ENCODE peak calls at places on chromosomes 7 and 10, in seven cellular contexts. G, N, X, Z, W, S and J are unnamed samples.

GRCh38 chr10:97509120-97509670 is 10.5 kb downstream of the UBTD1 start:
- DNase-seq in Z (no peak), G (no peak), W (no peak), N (no peak), S (no peak), X (no peak), J (no peak)

GRCh38 chr7:94584113-94584512 is 71.8 kb downstream of the SGCE start:
- DNase-seq in S (peak), Z (peak), N (peak), G (no peak), W (no peak), X (no peak), J (no peak)

GRCh38 chr7:75048435-75049379 is 24.9 kb downstream of the RCC1L start:
- DNase-seq in N (no peak), S (no peak), G (no peak), W (no peak), Z (peak), X (no peak), J (no peak)

GRCh38 chr7:130486114-130486962 is 5.5 kb upstream of the MEST start:
- DNase-seq in G (peak), N (no peak), Z (no peak), S (peak), W (peak), X (peak), J (peak)

GRCh38 chr10:43038783-43039628 is 37.9 kb upstream of the RET start:
- DNase-seq in S (no peak), W (no peak), G (no peak), N (no peak), Z (no peak), X (no peak), J (no peak)

GRCh38 chr7:159143780-159144755 is 599 bp downstream of the VIPR2 start:
- DNase-seq in S (no peak), N (no peak), Z (peak), W (peak), X (no peak), G (no peak), J (no peak)

GRCh38 chr10:100895896-100896295 is 16.9 kb upstream of the SLF2 start:
- DNase-seq in S (no peak), N (no peak), W (no peak), X (no peak), Z (no peak), G (no peak), J (no peak)

GRCh38 chr10:66307826-66308225 is 618.0 kb upstream of the LRRTM3 start:
- DNase-seq in S (no peak), N (no peak), G (no peak), X (no peak), Z (no peak), W (no peak), J (no peak)

GRCh38 chr10:42872865-42873435 is 90.4 kb downstream of the BMS1 start:
- DNase-seq in W (no peak), X (no peak), Z (no peak), S (no peak), G (no peak), N (no peak), J (no peak)

GRCh38 chr10:124604214-124605000 is 139.8 kb downstream of the FAM53B start:
- DNase-seq in S (no peak), G (no peak), Z (no peak), N (no peak), X (no peak), W (no peak), J (no peak)